ENCODE peak calls at places on chromosome 5, in ten cellular contexts. Y is spleen, B is choroid plexus epithelial cell, A is kidney epithelial cell, N is upper lobe of right lung, H is fibroblast of the aortic adventitia, P is stomach, M is sigmoid colon, Z is psoas muscle, C is AG04449. F is an unnamed sample.
A peak's percentile ranks its signal among the peaks of the same experiment; 100 is the strongest.

GRCh38 chr5:93870649-93871048 is 129.2 kb upstream of the POU5F2 start:
- DNase-seq in Z (no peak), M (no peak), C (no peak), H (no peak), B (no peak), N (no peak), P (no peak), A (no peak), Y (no peak), F (no peak)

GRCh38 chr5:54663876-54664275 is 146.3 kb downstream of the SNX18 start:
- DNase-seq in Z (peak; percentile 61), M (peak; percentile 78), A (peak; percentile 63), C (peak; percentile 79), N (no peak), Y (no peak), H (peak; percentile 98), B (peak; percentile 93), P (no peak), F (no peak)

GRCh38 chr5:56264417-56265025 is 31.4 kb upstream of the ANKRD55 start:
- DNase-seq in P (peak; percentile 30), C (no peak), M (no peak), H (peak; percentile 73), B (peak; percentile 49), Z (no peak), A (no peak), Y (no peak), N (no peak), F (no peak)

GRCh38 chr5:132389453-132390286 is 20.2 kb downstream of the SLC22A5 start:
- DNase-seq in P (peak; percentile 60), Y (no peak), Z (peak; percentile 69), A (peak; percentile 100), C (peak; percentile 98), N (no peak), B (peak; percentile 96), H (peak; percentile 99), M (peak; percentile 92), F (no peak)

GRCh38 chr5:148615644-148616283 is 38.6 kb downstream of the HTR4 start:
- DNase-seq in M (no peak), N (no peak), P (no peak), H (peak; percentile 53), A (no peak), Y (no peak), C (no peak), B (peak; percentile 10), Z (no peak), F (no peak)

GRCh38 chr5:177469061-177469628 is 4.3 kb downstream of the DBN1 start:
- DNase-seq in H (peak; percentile 65), B (peak; percentile 54), Z (peak; percentile 75), C (no peak), M (peak; percentile 73), Y (no peak), A (no peak), N (no peak), P (no peak), F (no peak)

GRCh38 chr5:179275941-179276837 is 69.1 kb downstream of the ADAMTS2 start:
- DNase-seq in A (peak; percentile 83), H (peak; percentile 95), Y (no peak), Z (peak; percentile 93), C (peak; percentile 88), P (peak; percentile 44), B (peak; percentile 98), M (peak; percentile 94), N (no peak), F (no peak)

GRCh38 chr5:1039706-1040260 is 31.2 kb downstream of the NKD2 start:
- DNase-seq in N (no peak), H (no peak), Z (no peak), M (peak; percentile 32), A (no peak), C (no peak), P (no peak), Y (no peak), B (no peak), F (no peak)

GRCh38 chr5:86126202-86126601 is 491.5 kb upstream of the COX7C start:
- DNase-seq in Y (no peak), C (no peak), P (no peak), M (no peak), B (no peak), Z (no peak), A (no peak), N (no peak), H (no peak), F (no peak)

GRCh38 chr5:83721878-83722779 is 1.5 kb upstream of the HAPLN1 start:
- DNase-seq in M (peak; percentile 76), B (peak; percentile 79), A (no peak), H (peak; percentile 68), N (peak; percentile 79), Y (peak; percentile 72), Z (no peak), C (peak; percentile 24), P (peak; percentile 49), F (no peak)

GRCh38 chr5:8508196-8508595 is 639.2 kb downstream of the MTRR start:
- DNase-seq in B (peak; percentile 4), P (no peak), M (no peak), N (no peak), H (no peak), Z (no peak), C (no peak), Y (no peak), A (no peak), F (no peak)

GRCh38 chr5:139696894-139697658 is 48.9 kb downstream of the CXXC5 start:
- DNase-seq in Y (peak; percentile 86), C (peak; percentile 78), A (peak; percentile 86), H (peak; percentile 84), N (peak; percentile 84), M (peak; percentile 91), Z (peak; percentile 87), B (peak; percentile 90), P (peak; percentile 63), F (no peak)

GRCh38 chr5:110413856-110414255 is 312.6 kb downstream of the TMEM232 start:
- DNase-seq in Y (no peak), H (peak; percentile 14), P (no peak), Z (no peak), M (no peak), A (no peak), N (no peak), C (peak; percentile 2), B (peak; percentile 7), F (no peak)

GRCh38 chr5:110414360-110414759 is 312.1 kb downstream of the TMEM232 start:
- DNase-seq in Y (no peak), B (peak; percentile 55), A (no peak), H (peak; percentile 11), C (peak; percentile 9), P (no peak), N (no peak), Z (no peak), M (no peak), F (no peak)
- H3K4me3 ChIP-seq in Y (no peak overlapping the region), B (no peak overlapping the region), A (no peak overlapping the region), H (no peak overlapping the region), C (no peak overlapping the region), P (no peak overlapping the region), N (no peak overlapping the region), Z (no peak overlapping the region), M (no peak overlapping the region), F (no peak overlapping the region)

DNA sequence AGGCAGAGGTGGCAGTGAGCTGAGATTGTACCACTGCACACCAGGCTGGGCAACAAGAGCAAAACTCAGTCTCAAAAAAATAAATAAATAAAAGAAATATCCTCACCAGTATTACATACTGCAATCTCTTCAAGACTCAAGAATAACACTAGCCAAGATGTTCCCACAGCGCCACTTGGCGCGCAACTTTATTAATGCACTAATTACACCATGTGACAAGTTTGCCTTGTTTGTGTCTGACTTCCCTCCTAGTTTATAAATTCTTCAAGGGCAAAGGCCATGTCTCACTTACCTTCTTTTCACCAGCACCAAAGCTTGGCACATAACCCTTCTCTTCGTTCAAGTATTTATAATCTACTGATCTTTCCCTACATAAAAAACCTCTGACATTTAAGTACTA is 4.8 kb downstream of the SKP1 start:
- DNase-seq in Z (no peak), N (no peak), C (no peak), Y (no peak), H (no peak), P (peak; percentile 45), B (no peak), A (no peak), M (no peak), F (no peak)
- TF ChIP-seq CTCF in Z (no peak), N (no peak), C (no peak), Y (no peak), H (no peak), P (no peak), B (no peak), A (no peak), M (no peak), F (no peak)

DNA sequence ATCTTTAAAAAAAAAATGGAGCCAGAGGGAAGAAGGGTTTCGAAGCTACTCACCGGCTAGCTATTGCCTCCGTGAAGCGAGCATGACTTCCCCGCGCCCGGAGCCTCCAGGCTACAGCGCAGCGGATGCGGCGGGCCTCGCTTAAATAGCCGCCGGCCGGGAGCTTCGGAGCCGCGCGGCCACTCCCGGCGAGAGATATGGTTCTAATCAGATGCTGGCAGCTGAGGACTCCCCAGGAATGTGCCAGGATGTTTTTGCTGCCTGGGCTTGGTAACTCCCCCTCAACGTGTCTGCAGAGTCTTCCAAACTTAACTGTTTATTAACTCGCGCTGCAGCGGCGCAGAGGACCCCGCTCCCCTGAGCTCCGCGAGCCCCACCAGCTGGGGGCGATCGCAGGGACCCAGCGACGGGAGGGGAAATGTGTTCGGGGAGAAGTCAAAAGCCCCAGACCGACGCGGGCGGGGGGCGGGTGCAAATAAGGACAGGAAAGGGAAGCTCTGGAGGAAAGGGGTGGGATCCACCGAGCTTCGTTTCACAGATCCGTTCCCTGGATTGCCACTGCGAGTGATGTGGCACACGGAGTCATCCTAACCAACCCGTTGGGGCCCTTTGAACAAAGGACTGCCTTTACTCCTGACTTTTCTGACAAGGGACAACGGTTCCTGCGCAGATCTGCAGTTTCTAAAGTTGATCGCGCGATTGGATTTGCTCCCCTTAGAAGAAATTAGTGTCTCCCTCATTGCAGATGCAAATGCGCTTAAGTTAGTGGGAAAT is at the start of gene DAB2:
- DNase-seq in P (peak; percentile 73), N (peak; percentile 93), Z (peak; percentile 90), A (peak; percentile 84), M (peak; percentile 92), B (peak; percentile 97), C (peak; percentile 91), H (peak; percentile 99), Y (peak; percentile 91), F (peak; percentile 33)
- H3K4me3 ChIP-seq in P (peak within 1 kb of the TSS; percentile 62), N (peak within 1 kb of the TSS; percentile 69), Z (peak within 1 kb of the TSS; percentile 72), A (peak within 1 kb of the TSS; percentile 57), M (peak within 1 kb of the TSS; percentile 69), B (peak within 1 kb of the TSS; percentile 84), C (peak within 1 kb of the TSS; percentile 83), H (peak within 1 kb of the TSS; percentile 89), Y (peak within 1 kb of the TSS; percentile 51), F (peak within 1 kb of the TSS; percentile 54)

GRCh38 chr5:108280248-108280647 is 101.7 kb downstream of the FBXL17 start:
- DNase-seq in P (no peak), B (no peak), C (no peak), H (no peak), Y (no peak), Z (no peak), A (no peak), N (no peak), M (no peak), F (no peak)

GRCh38 chr5:108278285-108279240 is 103.3 kb downstream of the FBXL17 start:
- DNase-seq in Y (peak; percentile 56), N (no peak), C (no peak), A (no peak), M (peak; percentile 65), Z (no peak), P (no peak), B (no peak), H (no peak), F (no peak)

GRCh38 chr5:108276187-108276586 is 105.7 kb downstream of the FBXL17 start:
- DNase-seq in A (no peak), B (no peak), H (no peak), Z (no peak), M (no peak), P (no peak), N (no peak), Y (no peak), C (no peak), F (no peak)

GRCh38 chr5:108280960-108281569 is 100.8 kb downstream of the FBXL17 start:
- DNase-seq in Y (no peak), H (no peak), M (no peak), A (no peak), C (no peak), B (no peak), P (no peak), Z (no peak), N (no peak), F (no peak)
- TF ChIP-seq CTCF in Y (no peak), H (no peak), M (no peak), A (no peak), C (no peak), B (no peak), P (no peak), Z (no peak), N (no peak), F (no peak)

F was measured in CD8-positive, alpha-beta T cell.